ENCODE peak calls at places on chromosome 19, in six cellular contexts. One of them, this sample, is unnamed. For H3K27me3, the result is how much of the 10 kb centered on the place peaks cover.

GRCh38 chr19:34808566-34808965 is 35.6 kb upstream of the ZNF599 start:
- DNase-seq in upper lobe of left lung: no peak
- DNase-seq in heart left ventricle: no peak
- DNase-seq in CD8-positive, alpha-beta T cell: no peak
- DNase-seq in endodermal cell: no peak
- DNase-seq in colonic mucosa: no peak
- DNase-seq in this sample: no peak

GRCh38 chr19:1015061-1015781 is 5.7 kb downstream of the TMEM259 start:
- DNase-seq in upper lobe of left lung: no peak
- DNase-seq in heart left ventricle: no peak
- DNase-seq in CD8-positive, alpha-beta T cell: no peak
- DNase-seq in endodermal cell: no peak
- DNase-seq in colonic mucosa: no peak
- DNase-seq in this sample: no peak

GRCh38 chr19:13022859-13023636 is 27.8 kb downstream of the NFIX start:
- DNase-seq in upper lobe of left lung: peak
- DNase-seq in heart left ventricle: peak
- DNase-seq in CD8-positive, alpha-beta T cell: no peak
- DNase-seq in endodermal cell: peak
- DNase-seq in colonic mucosa: peak
- DNase-seq in this sample: no peak

GRCh38 chr19:35714601-35715354 is 3.0 kb upstream of the KMT2B start:
- DNase-seq in upper lobe of left lung: no peak
- DNase-seq in heart left ventricle: no peak
- DNase-seq in CD8-positive, alpha-beta T cell: no peak
- DNase-seq in endodermal cell: peak
- DNase-seq in colonic mucosa: no peak
- DNase-seq in this sample: no peak

GRCh38 chr19:54430306-54431254 is 15.3 kb downstream of the TTYH1 start:
- DNase-seq in upper lobe of left lung: no peak
- DNase-seq in heart left ventricle: peak
- DNase-seq in CD8-positive, alpha-beta T cell: no peak
- DNase-seq in endodermal cell: peak
- DNase-seq in colonic mucosa: no peak
- DNase-seq in this sample: peak

GRCh38 chr19:1214862-1215731 is 9.5 kb downstream of the STK11 start:
- DNase-seq in upper lobe of left lung: peak
- DNase-seq in heart left ventricle: peak
- DNase-seq in CD8-positive, alpha-beta T cell: no peak
- DNase-seq in endodermal cell: no peak
- DNase-seq in colonic mucosa: no peak
- DNase-seq in this sample: no peak

GRCh38 chr19:16571689-16572331 is 405 bp downstream of the SLC35E1 start:
- DNase-seq in upper lobe of left lung: no peak
- DNase-seq in heart left ventricle: peak
- DNase-seq in CD8-positive, alpha-beta T cell: no peak
- DNase-seq in endodermal cell: no peak
- DNase-seq in colonic mucosa: no peak
- DNase-seq in this sample: no peak

GRCh38 chr19:29666634-29667389 is 1.6 kb downstream of the PLEKHF1 start:
- DNase-seq in upper lobe of left lung: no peak
- DNase-seq in heart left ventricle: peak
- DNase-seq in CD8-positive, alpha-beta T cell: no peak
- DNase-seq in endodermal cell: peak
- DNase-seq in colonic mucosa: peak
- DNase-seq in this sample: peak

GRCh38 chr19:55487884-55488687 is at the start of gene SSC5D:
- DNase-seq in upper lobe of left lung: no peak
- DNase-seq in heart left ventricle: peak
- DNase-seq in CD8-positive, alpha-beta T cell: no peak
- DNase-seq in endodermal cell: peak
- DNase-seq in colonic mucosa: no peak
- DNase-seq in this sample: no peak

GRCh38 chr19:18364826-18365528 is 21.0 kb upstream of the GDF15 start:
- DNase-seq in upper lobe of left lung: peak
- DNase-seq in heart left ventricle: no peak
- DNase-seq in CD8-positive, alpha-beta T cell: no peak
- DNase-seq in endodermal cell: no peak
- DNase-seq in colonic mucosa: peak
- DNase-seq in this sample: no peak

GRCh38 chr19:39363909-39364457 is 21.8 kb downstream of the SAMD4B start:
- DNase-seq in upper lobe of left lung: no peak
- DNase-seq in heart left ventricle: no peak
- DNase-seq in CD8-positive, alpha-beta T cell: no peak
- DNase-seq in endodermal cell: no peak
- DNase-seq in colonic mucosa: no peak
- DNase-seq in this sample: no peak

GRCh38 chr19:13058951-13059660 is 43.6 kb downstream of the LYL1 start:
- DNase-seq in upper lobe of left lung: no peak
- DNase-seq in heart left ventricle: no peak
- DNase-seq in CD8-positive, alpha-beta T cell: no peak
- DNase-seq in endodermal cell: peak
- DNase-seq in colonic mucosa: no peak
- DNase-seq in this sample: no peak

GRCh38 chr19:51354103-51354741 is 12.0 kb downstream of the ETFB start:
- DNase-seq in upper lobe of left lung: no peak
- DNase-seq in heart left ventricle: no peak
- DNase-seq in CD8-positive, alpha-beta T cell: no peak
- DNase-seq in endodermal cell: peak
- DNase-seq in colonic mucosa: no peak
- DNase-seq in this sample: no peak

GRCh38 chr19:19474950-19475781 is 40.2 kb downstream of the TSSK6 start:
- DNase-seq in upper lobe of left lung: no peak
- DNase-seq in heart left ventricle: no peak
- DNase-seq in CD8-positive, alpha-beta T cell: no peak
- DNase-seq in endodermal cell: peak
- DNase-seq in colonic mucosa: no peak
- DNase-seq in this sample: no peak

GRCh38 chr19:6228523-6229215 is 51.1 kb downstream of the MLLT1 start:
- DNase-seq in upper lobe of left lung: no peak
- DNase-seq in heart left ventricle: no peak
- DNase-seq in CD8-positive, alpha-beta T cell: no peak
- DNase-seq in endodermal cell: no peak
- DNase-seq in colonic mucosa: no peak
- DNase-seq in this sample: no peak

GRCh38 chr19:41261474-41262190 is 2.5 kb upstream of the HNRNPUL1 start:
- DNase-seq in upper lobe of left lung: no peak
- DNase-seq in heart left ventricle: no peak
- DNase-seq in CD8-positive, alpha-beta T cell: no peak
- DNase-seq in endodermal cell: no peak
- DNase-seq in colonic mucosa: peak
- DNase-seq in this sample: no peak

GRCh38 chr19:46299695-46300094 is 2.9 kb downstream of the HIF3A start:
- DNase-seq in upper lobe of left lung: peak
- DNase-seq in heart left ventricle: no peak
- DNase-seq in CD8-positive, alpha-beta T cell: no peak
- DNase-seq in endodermal cell: no peak
- DNase-seq in colonic mucosa: peak
- DNase-seq in this sample: no peak

GRCh38 chr19:51593138-51593890 is 22.2 kb downstream of the ZNF175 start:
- DNase-seq in upper lobe of left lung: no peak
- DNase-seq in heart left ventricle: no peak
- DNase-seq in CD8-positive, alpha-beta T cell: no peak
- DNase-seq in endodermal cell: no peak
- DNase-seq in colonic mucosa: no peak
- DNase-seq in this sample: no peak

GRCh38 chr19:54172413-54172763 is 572 bp downstream of the TMC4 start:
- DNase-seq in upper lobe of left lung: peak
- DNase-seq in heart left ventricle: no peak
- DNase-seq in CD8-positive, alpha-beta T cell: no peak
- DNase-seq in endodermal cell: no peak
- DNase-seq in colonic mucosa: peak
- DNase-seq in this sample: no peak

GRCh38 chr19:1884719-1885334 is 469 bp downstream of the ABHD17A start:
- DNase-seq in upper lobe of left lung: no peak
- DNase-seq in heart left ventricle: no peak
- DNase-seq in CD8-positive, alpha-beta T cell: no peak
- DNase-seq in endodermal cell: peak
- DNase-seq in colonic mucosa: no peak
- DNase-seq in this sample: no peak

GRCh38 chr19:13214036-13214730 is 64.0 kb downstream of the IER2 start:
- DNase-seq in upper lobe of left lung: no peak
- DNase-seq in heart left ventricle: no peak
- DNase-seq in CD8-positive, alpha-beta T cell: no peak
- DNase-seq in endodermal cell: peak
- DNase-seq in colonic mucosa: no peak
- DNase-seq in this sample: no peak

GRCh38 chr19:50517704-50518075 is 4.0 kb upstream of the ASPDH start:
- DNase-seq in upper lobe of left lung: no peak
- DNase-seq in heart left ventricle: peak
- DNase-seq in CD8-positive, alpha-beta T cell: no peak
- DNase-seq in endodermal cell: peak
- DNase-seq in colonic mucosa: no peak
- DNase-seq in this sample: no peak

GRCh38 chr19:2631213-2631821 is 71.2 kb downstream of the GNG7 start:
- DNase-seq in upper lobe of left lung: no peak
- DNase-seq in heart left ventricle: no peak
- DNase-seq in CD8-positive, alpha-beta T cell: no peak
- DNase-seq in endodermal cell: no peak
- DNase-seq in colonic mucosa: no peak
- DNase-seq in this sample: no peak

GRCh38 chr19:57348136-57348535 is 2.9 kb upstream of the ZNF304 start:
- DNase-seq in upper lobe of left lung: no peak
- DNase-seq in heart left ventricle: no peak
- DNase-seq in CD8-positive, alpha-beta T cell: no peak
- DNase-seq in endodermal cell: no peak
- DNase-seq in colonic mucosa: no peak
- DNase-seq in this sample: no peak

GRCh38 chr19:34600366-34600765 is 76.6 kb downstream of the SCGB2B2 start:
- DNase-seq in upper lobe of left lung: no peak
- DNase-seq in heart left ventricle: no peak
- DNase-seq in CD8-positive, alpha-beta T cell: no peak
- DNase-seq in endodermal cell: no peak
- DNase-seq in colonic mucosa: no peak
- DNase-seq in this sample: no peak

GRCh38 chr19:53980553-53981407 is 10.7 kb upstream of the CACNG6 start:
- DNase-seq in upper lobe of left lung: no peak
- DNase-seq in heart left ventricle: no peak
- DNase-seq in CD8-positive, alpha-beta T cell: no peak
- DNase-seq in endodermal cell: peak
- DNase-seq in colonic mucosa: peak
- DNase-seq in this sample: no peak

DNA sequence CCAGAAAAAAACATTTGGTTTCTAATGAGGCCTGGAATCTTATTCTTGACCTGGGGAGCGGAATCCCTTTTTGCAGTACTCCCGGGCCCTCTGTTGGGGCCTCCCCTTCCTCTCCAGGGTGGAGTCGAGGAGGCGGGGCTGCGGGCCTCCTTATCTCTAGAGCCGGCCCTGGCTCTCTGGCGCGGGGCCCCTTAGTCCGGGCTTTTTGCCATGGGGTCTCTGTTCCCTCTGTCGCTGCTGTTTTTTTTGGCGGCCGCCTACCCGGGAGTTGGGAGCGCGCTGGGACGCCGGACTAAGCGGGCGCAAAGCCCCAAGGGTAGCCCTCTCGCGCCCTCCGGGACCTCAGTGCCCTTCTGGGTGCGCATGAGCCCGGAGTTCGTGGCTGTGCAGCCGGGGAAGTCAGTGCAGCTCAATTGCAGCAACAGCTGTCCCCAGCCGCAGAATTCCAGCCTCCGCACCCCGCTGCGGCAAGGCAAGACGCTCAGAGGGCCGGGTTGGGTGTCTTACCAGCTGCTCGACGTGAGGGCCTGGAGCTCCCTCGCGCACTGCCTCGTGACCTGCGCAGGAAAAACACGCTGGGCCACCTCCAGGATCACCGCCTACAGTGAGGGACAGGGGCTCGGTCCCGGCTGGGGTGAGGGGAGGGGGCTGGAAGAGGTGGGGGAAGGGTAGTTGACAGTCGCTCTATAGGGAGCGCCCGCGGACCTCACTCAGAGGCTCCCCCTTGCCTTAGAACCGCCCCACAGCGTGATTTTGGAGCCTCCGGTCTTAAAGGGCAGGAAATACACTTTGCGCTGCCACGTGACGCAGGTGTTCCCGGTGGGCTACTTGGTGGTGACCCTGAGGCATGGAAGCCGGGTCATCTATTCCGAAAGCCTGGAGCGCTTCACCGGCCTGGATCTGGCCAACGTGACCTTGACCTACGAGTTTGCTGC is at the start of gene ICAM4:
- DNase-seq in upper lobe of left lung: peak
- DNase-seq in heart left ventricle: peak
- DNase-seq in CD8-positive, alpha-beta T cell: no peak
- DNase-seq in endodermal cell: peak
- DNase-seq in colonic mucosa: peak
- DNase-seq in this sample: no peak
- H3K27me3 ChIP-seq in upper lobe of left lung: under half
- H3K27me3 ChIP-seq in heart left ventricle: under half
- H3K27me3 ChIP-seq in CD8-positive, alpha-beta T cell: under half
- H3K27me3 ChIP-seq in endodermal cell: half or more
- H3K27me3 ChIP-seq in colonic mucosa: under half
- H3K27me3 ChIP-seq in this sample: under half

GRCh38 chr19:48541813-48542212 is 10.2 kb upstream of the SULT2B1 start:
- DNase-seq in upper lobe of left lung: no peak
- DNase-seq in heart left ventricle: peak
- DNase-seq in CD8-positive, alpha-beta T cell: no peak
- DNase-seq in endodermal cell: no peak
- DNase-seq in colonic mucosa: no peak
- DNase-seq in this sample: no peak

GRCh38 chr19:48543121-48543710 is 8.8 kb upstream of the SULT2B1 start:
- DNase-seq in upper lobe of left lung: peak
- DNase-seq in heart left ventricle: peak
- DNase-seq in CD8-positive, alpha-beta T cell: no peak
- DNase-seq in endodermal cell: peak
- DNase-seq in colonic mucosa: peak
- DNase-seq in this sample: no peak

GRCh38 chr19:48539503-48540096 is 12.4 kb upstream of the SULT2B1 start:
- DNase-seq in upper lobe of left lung: peak
- DNase-seq in heart left ventricle: peak
- DNase-seq in CD8-positive, alpha-beta T cell: no peak
- DNase-seq in endodermal cell: no peak
- DNase-seq in colonic mucosa: peak
- DNase-seq in this sample: no peak

GRCh38 chr19:48537541-48537940 is 14.4 kb upstream of the SULT2B1 start:
- DNase-seq in upper lobe of left lung: no peak
- DNase-seq in heart left ventricle: no peak
- DNase-seq in CD8-positive, alpha-beta T cell: no peak
- DNase-seq in endodermal cell: no peak
- DNase-seq in colonic mucosa: no peak
- DNase-seq in this sample: no peak

GRCh38 chr19:48540110-48540509 is 11.9 kb upstream of the SULT2B1 start:
- DNase-seq in upper lobe of left lung: no peak
- DNase-seq in heart left ventricle: peak
- DNase-seq in CD8-positive, alpha-beta T cell: no peak
- DNase-seq in endodermal cell: no peak
- DNase-seq in colonic mucosa: no peak
- DNase-seq in this sample: no peak
- H3K27ac ChIP-seq in upper lobe of left lung: no peak
- H3K27ac ChIP-seq in heart left ventricle: no peak
- H3K27ac ChIP-seq in CD8-positive, alpha-beta T cell: no peak
- H3K27ac ChIP-seq in endodermal cell: no peak
- H3K27ac ChIP-seq in colonic mucosa: no peak
- H3K27ac ChIP-seq in this sample: no peak

GRCh38 chr19:11090264-11091032 is 1.2 kb downstream of the LDLR start:
- DNase-seq in upper lobe of left lung: peak
- DNase-seq in heart left ventricle: peak
- DNase-seq in CD8-positive, alpha-beta T cell: peak
- DNase-seq in endodermal cell: peak
- DNase-seq in colonic mucosa: peak
- DNase-seq in this sample: peak
- TF ChIP-seq CTCF in upper lobe of left lung: no peak
- TF ChIP-seq CTCF in heart left ventricle: no peak
- TF ChIP-seq CTCF in CD8-positive, alpha-beta T cell: no peak
- TF ChIP-seq CTCF in endodermal cell: peak
- TF ChIP-seq CTCF in colonic mucosa: no peak
- TF ChIP-seq CTCF in this sample: no peak

GRCh38 chr19:49441960-49442350 is 628 bp upstream of the SLC17A7 start:
- DNase-seq in upper lobe of left lung: no peak
- DNase-seq in heart left ventricle: no peak
- DNase-seq in CD8-positive, alpha-beta T cell: no peak
- DNase-seq in endodermal cell: no peak
- DNase-seq in colonic mucosa: no peak
- DNase-seq in this sample: no peak
- H3K27me3 ChIP-seq in upper lobe of left lung: under half
- H3K27me3 ChIP-seq in heart left ventricle: half or more
- H3K27me3 ChIP-seq in CD8-positive, alpha-beta T cell: under half
- H3K27me3 ChIP-seq in endodermal cell: half or more
- H3K27me3 ChIP-seq in colonic mucosa: under half
- H3K27me3 ChIP-seq in this sample: half or more